ENCODE peak calls at places on chromosomes 7 and 10, in eight cellular contexts. F is fibroblast of pulmonary artery, T is psoas muscle, K is AG10803, S is pancreas, G is Panc1, V is fibroblast of lung, Q is mucosa of descending colon. J is an unnamed sample.

GRCh38 chr10:60846173-60846572 is 67.9 kb downstream of the CDK1 start:
- DNase-seq in F (peak), T (no peak), K (peak), S (no peak), G (no peak), V (peak), Q (no peak), J (no peak)

GRCh38 chr10:42872865-42873435 is 90.4 kb downstream of the BMS1 start:
- DNase-seq in F (no peak), T (no peak), K (no peak), S (no peak), G (no peak), V (no peak), Q (no peak), J (no peak)

GRCh38 chr10:133307776-133308430 is 769 bp downstream of the TUBGCP2 start:
- DNase-seq in F (peak), T (peak), K (peak), S (peak), G (no peak), V (peak), Q (peak), J (peak)

GRCh38 chr10:99276848-99277486 is 41.3 kb upstream of the HPSE2 start:
- DNase-seq in F (peak), T (no peak), K (no peak), S (no peak), G (peak), V (peak), Q (no peak), J (no peak)

GRCh38 chr10:34895977-34896376 is 80.9 kb upstream of the PARD3 start:
- DNase-seq in F (no peak), T (no peak), K (no peak), S (no peak), G (no peak), V (no peak), Q (no peak), J (no peak)

GRCh38 chr10:61662794-61663259 is at the start of gene CABCOCO1:
- DNase-seq in F (peak), T (peak), K (peak), S (peak), G (no peak), V (peak), Q (peak), J (no peak)

GRCh38 chr10:89738551-89739209 is 37.3 kb downstream of the KIF20B start:
- DNase-seq in F (no peak), T (no peak), K (peak), S (no peak), G (no peak), V (no peak), Q (no peak), J (no peak)

GRCh38 chr7:45689011-45689796 is 115.0 kb downstream of the ADCY1 start:
- DNase-seq in F (peak), T (no peak), K (peak), S (no peak), G (no peak), V (peak), Q (peak), J (no peak)

GRCh38 chr7:87570178-87570577 is 30.5 kb downstream of the ABCB1 start:
- DNase-seq in F (peak), T (no peak), K (peak), S (no peak), G (no peak), V (peak), Q (no peak), J (no peak)

GRCh38 chr10:112307631-112308502 is 24.7 kb downstream of the TECTB start:
- DNase-seq in F (peak), T (peak), K (peak), S (no peak), G (no peak), V (peak), Q (peak), J (peak)

GRCh38 chr7:158389514-158390425 is 197.9 kb downstream of the PTPRN2 start:
- DNase-seq in F (no peak), T (no peak), K (no peak), S (no peak), G (no peak), V (no peak), Q (no peak), J (no peak)
- TF ChIP-seq CTCF in F (no peak), T (no peak), K (no peak), S (no peak), G (no peak), V (no peak), Q (no peak), J (no peak)

DNA sequence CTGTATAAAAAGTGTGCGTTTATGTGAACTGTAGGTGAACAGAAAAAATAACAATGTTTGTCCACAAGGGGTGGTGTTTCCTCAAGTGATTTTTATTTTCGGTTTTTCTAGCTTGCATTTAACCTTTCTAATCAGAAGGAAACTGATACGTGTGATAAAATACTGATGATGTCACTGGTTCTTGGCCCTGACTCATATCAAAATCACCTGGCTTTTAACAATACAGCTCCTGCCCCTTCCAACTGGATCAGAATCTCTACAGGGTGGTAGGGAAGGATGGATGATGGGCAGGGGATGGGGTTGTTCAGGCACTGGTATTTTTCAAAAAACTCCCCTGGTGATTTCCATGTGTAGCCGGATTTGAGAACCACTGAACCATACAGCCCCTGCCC is 10.9 kb downstream of the NPFFR1 start:
- DNase-seq in F (peak), T (no peak), K (peak), S (no peak), G (no peak), V (peak), Q (no peak), J (peak)
- TF ChIP-seq CTCF in F (peak), T (peak), K (peak), S (peak), G (peak), V (peak), Q (peak), J (peak)

DNA sequence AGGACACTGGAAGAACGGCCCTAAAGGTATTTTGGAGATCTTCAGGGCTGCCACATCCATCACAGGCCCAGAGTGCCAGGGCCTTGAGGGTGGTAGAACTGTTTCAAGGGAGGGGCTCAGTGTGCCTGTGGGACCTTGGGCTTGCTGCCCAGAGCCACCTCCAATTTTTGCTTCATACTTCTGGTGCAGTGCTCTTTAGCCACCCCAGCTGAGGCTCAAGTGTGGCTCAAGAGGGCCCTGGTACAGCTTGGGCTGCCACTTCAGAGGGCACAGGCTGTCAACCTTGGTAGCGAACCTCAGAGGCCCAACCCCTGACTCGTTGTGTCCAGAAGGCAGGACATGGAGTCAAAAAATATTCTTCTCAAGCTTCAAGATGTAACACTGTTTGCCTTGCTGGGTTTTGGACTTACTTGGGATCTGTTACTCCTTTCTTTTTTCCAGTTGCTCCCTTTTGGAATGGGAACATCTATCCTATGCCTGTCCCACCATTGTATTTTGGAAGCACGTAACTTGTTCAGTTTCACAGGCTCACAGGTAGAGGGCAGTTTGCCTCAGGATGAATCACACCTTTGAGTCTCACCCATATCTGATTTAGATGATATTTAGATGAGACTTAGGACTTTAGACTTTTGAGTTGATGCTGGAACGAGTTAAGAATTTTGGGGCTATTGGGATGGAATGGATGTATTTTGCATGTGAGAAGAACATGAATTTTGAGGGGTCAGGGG is 224.8 kb downstream of the RPS24 start:
- DNase-seq in F (no peak), T (no peak), K (no peak), S (no peak), G (no peak), V (no peak), Q (no peak), J (no peak)
- TF ChIP-seq CTCF in F (no peak), T (no peak), K (no peak), S (no peak), G (no peak), V (no peak), Q (no peak), J (no peak)

GRCh38 chr7:81770823-81771222 is 976 bp upstream of the HGF start:
- DNase-seq in F (no peak), T (no peak), K (no peak), S (no peak), G (no peak), V (no peak), Q (no peak), J (no peak)
- TF ChIP-seq CTCF in F (no peak), T (no peak), K (no peak), S (no peak), G (no peak), V (no peak), Q (no peak), J (no peak)

DNA sequence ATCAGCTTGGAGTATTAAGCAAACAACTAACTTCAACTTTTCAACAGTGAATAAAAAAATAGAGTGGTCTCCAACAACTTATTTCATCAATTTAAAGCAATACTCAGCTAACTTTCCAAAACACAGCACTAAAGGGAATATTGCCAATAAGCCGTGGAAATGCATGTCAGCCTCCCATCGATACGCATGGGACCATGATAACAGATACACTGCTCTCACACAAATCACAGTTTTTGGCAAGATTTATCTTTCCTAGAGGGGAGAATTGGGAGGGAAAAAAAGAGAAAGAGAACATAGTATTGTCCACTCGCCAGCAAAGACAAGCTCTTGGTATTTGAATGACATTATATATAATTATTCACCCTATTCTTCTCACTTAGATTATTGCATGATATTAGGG is 194.2 kb upstream of the MGMT start:
- DNase-seq in F (no peak), T (no peak), K (no peak), S (no peak), G (no peak), V (no peak), Q (no peak), J (no peak)
- TF ChIP-seq CTCF in F (no peak), T (no peak), K (no peak), S (no peak), G (no peak), V (no peak), Q (no peak), J (no peak)

J was measured in activated CD8-positive, alpha-beta T cell treated with anti-CD3 and anti-CD28 coated beads for 36 hours.